ENCODE peak calls at places on chromosomes 13 and 19, in five cellular contexts. U is IMR-90, V is upper lobe of left lung, J is transverse colon, B is adrenal gland. Z is an unnamed sample.

GRCh38 chr13:85286081-85286480 is 513.1 kb downstream of the SLITRK6 start:
- DNase-seq in U (peak), V (no peak), J (no peak), B (no peak), Z (no peak)

GRCh38 chr19:21566073-21566472 is 60.7 kb downstream of the ZNF429 start:
- DNase-seq in U (no peak), V (no peak), J (no peak), B (peak), Z (no peak)

GRCh38 chr19:1651548-1652394 is 644 bp downstream of the TCF3 start:
- DNase-seq in U (peak), V (peak), J (peak), B (peak), Z (peak)

GRCh38 chr13:24220086-24220703 is 59.7 kb downstream of the SPATA13 start:
- DNase-seq in U (peak), V (peak), J (peak), B (peak), Z (peak)

GRCh38 chr13:40102854-40103253 is 447.4 kb downstream of the COG6 start:
- DNase-seq in U (peak), V (no peak), J (no peak), B (peak), Z (peak)

GRCh38 chr13:46961719-46962118 is 64.9 kb upstream of the HTR2A start:
- DNase-seq in U (peak), V (no peak), J (no peak), B (no peak), Z (no peak)

GRCh38 chr13:43368003-43368402 is 344.6 kb downstream of the DNAJC15 start:
- DNase-seq in U (peak), V (no peak), J (no peak), B (no peak), Z (no peak)

GRCh38 chr19:8571006-8571411 is 6.2 kb downstream of the MYO1F start:
- DNase-seq in U (peak), V (peak), J (peak), B (peak), Z (no peak)

GRCh38 chr19:45865269-45865948 is 1.3 kb downstream of the FOXA3 start:
- DNase-seq in U (no peak), V (no peak), J (peak), B (no peak), Z (no peak)

GRCh38 chr19:44611812-44612295 is 1.5 kb upstream of the IGSF23 start:
- DNase-seq in U (no peak), V (peak), J (no peak), B (no peak), Z (no peak)

GRCh38 chr13:109072505-109072904 is 443.1 kb downstream of the MYO16 start:
- DNase-seq in U (no peak), V (no peak), J (no peak), B (no peak), Z (no peak)

GRCh38 chr13:44853641-44854040 is 135.6 kb downstream of the NUFIP1 start:
- DNase-seq in U (no peak), V (peak), J (peak), B (no peak), Z (no peak)

GRCh38 chr13:25085125-25085742 is 10.7 kb upstream of the PABPC3 start:
- DNase-seq in U (peak), V (no peak), J (peak), B (no peak), Z (no peak)

GRCh38 chr19:17803264-17803896 is 8.4 kb downstream of the B3GNT3 start:
- DNase-seq in U (no peak), V (peak), J (no peak), B (no peak), Z (no peak)

GRCh38 chr13:34124912-34125311 is 307.0 kb downstream of the RFC3 start:
- DNase-seq in U (no peak), V (no peak), J (no peak), B (no peak), Z (no peak)

GRCh38 chr13:25753976-25754375 is 297.8 kb downstream of the SHISA2 start:
- DNase-seq in U (no peak), V (no peak), J (no peak), B (no peak), Z (no peak)

GRCh38 chr19:28288850-28289249 is 924.1 kb downstream of the UQCRFS1 start:
- DNase-seq in U (no peak), V (no peak), J (no peak), B (no peak), Z (no peak)

GRCh38 chr13:26502826-26503225 is 54.7 kb upstream of the WASF3 start:
- DNase-seq in U (peak), V (no peak), J (no peak), B (peak), Z (no peak)

GRCh38 chr19:29690842-29691241 is 24.2 kb downstream of the C19orf12 start:
- DNase-seq in U (peak), V (no peak), J (no peak), B (no peak), Z (no peak)

GRCh38 chr13:102847272-102848234 is 1.7 kb downstream of the ERCC5 start:
- DNase-seq in U (peak), V (no peak), J (no peak), B (no peak), Z (no peak)

GRCh38 chr19:48950159-48950558 is 4.5 kb upstream of the BAX start:
- DNase-seq in U (no peak), V (no peak), J (no peak), B (no peak), Z (no peak)

GRCh38 chr13:60019119-60019993 is 144.4 kb downstream of the DIAPH3 start:
- DNase-seq in U (peak), V (no peak), J (no peak), B (no peak), Z (no peak)

GRCh38 chr13:103803349-103803748 is 737.1 kb upstream of the SLC10A2 start:
- DNase-seq in U (no peak), V (no peak), J (no peak), B (no peak), Z (no peak)

GRCh38 chr19:56668676-56669075 is 2.9 kb downstream of the ZNF835 start:
- DNase-seq in U (no peak), V (no peak), J (no peak), B (peak), Z (no peak)

GRCh38 chr13:23722726-23723453 is 152.7 kb downstream of the TNFRSF19 start:
- DNase-seq in U (no peak), V (no peak), J (no peak), B (no peak), Z (no peak)

GRCh38 chr13:100139822-100140221 is 50.9 kb downstream of the PCCA start:
- DNase-seq in U (peak), V (no peak), J (no peak), B (no peak), Z (no peak)

GRCh38 chr19:21586341-21587116 is 81.1 kb downstream of the ZNF429 start:
- DNase-seq in U (no peak), V (no peak), J (peak), B (no peak), Z (no peak)

GRCh38 chr19:19628499-19629134 is 597 bp upstream of the LPAR2 start:
- DNase-seq in U (peak), V (peak), J (peak), B (peak), Z (no peak)

GRCh38 chr19:14686411-14686810 is 3.4 kb upstream of the ZNF333 start:
- DNase-seq in U (peak), V (peak), J (peak), B (no peak), Z (no peak)

GRCh38 chr13:62110079-62110478 is 694.4 kb upstream of the PCDH20 start:
- DNase-seq in U (no peak), V (no peak), J (no peak), B (no peak), Z (no peak)

GRCh38 chr13:64591981-64592380 is 2638.2 kb downstream of the PCDH9 start:
- DNase-seq in U (peak), V (no peak), J (no peak), B (no peak), Z (no peak)

GRCh38 chr13:21686761-21687391 is 16.0 kb downstream of the FGF9 start:
- DNase-seq in U (no peak), V (no peak), J (no peak), B (no peak), Z (no peak)

DNA sequence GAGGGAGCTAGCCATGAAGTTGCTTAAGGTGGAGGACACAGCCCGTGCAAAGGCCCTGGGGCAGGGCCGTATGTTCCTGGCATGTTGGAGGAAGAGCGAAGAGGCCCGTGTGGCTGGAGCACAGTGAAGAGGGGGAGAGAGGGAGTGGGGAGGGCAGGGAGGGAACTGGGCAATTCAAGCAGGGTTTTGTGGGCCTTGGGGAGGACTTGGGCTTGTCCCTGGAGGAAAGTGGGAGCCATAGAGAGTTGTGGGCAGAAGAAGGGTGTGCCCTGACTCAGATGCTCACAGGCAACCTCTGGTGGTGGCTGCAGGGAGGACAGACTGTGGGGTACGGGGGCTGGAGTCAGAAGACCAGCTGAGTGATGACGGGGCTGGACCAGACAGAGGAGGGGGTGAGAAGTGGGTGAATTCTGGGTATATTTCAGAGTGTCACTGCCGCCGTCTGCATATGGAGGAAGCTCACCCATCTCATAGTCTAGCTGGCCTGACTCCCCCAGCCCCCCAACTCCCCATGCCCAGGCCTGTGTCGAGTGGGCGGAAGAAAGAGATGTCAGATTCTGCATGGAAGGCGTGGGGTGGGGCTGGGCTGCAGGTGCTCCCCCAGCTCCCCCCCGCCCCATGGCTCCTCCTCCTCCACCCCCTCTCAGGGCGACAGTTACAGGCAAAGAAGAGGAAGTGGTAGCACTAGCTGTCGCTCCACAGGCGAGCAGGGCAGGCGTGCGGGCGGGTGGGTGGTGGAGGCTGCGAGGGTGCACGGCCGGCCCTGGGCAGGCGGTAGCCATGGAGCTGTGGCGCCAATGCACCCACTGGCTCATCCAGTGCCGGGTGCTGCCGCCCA is at the start of gene VAV1:
- DNase-seq in U (no peak), V (peak), J (peak), B (no peak), Z (no peak)
- TF ChIP-seq POLR2A in U (no peak), V (no peak), J (peak), B (no peak), Z (no peak)

DNA sequence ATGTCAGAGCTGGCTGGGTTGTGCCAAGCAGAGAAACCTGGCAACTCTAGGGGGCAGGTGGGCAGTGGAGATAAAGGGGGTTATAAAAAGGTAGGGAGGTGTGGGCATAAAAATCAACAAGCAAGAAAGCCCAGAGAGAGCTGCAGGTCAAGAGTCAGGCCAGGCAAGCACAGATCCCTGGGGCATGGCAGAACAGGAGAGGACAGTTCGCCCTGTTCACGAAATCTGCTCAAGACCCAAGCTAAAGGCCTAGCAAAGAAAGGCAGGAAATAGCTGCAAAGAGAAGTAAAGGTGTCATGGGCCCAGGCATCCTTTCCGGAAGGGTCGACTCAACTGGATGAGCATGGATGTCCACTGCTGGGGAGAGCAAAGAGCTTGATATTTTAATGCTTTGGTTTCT is 3.4 kb downstream of the MBNL2 start:
- DNase-seq in U (no peak), V (no peak), J (no peak), B (no peak), Z (no peak)
- H3K4me3 ChIP-seq in U (peak), V (peak), J (peak), B (no peak), Z (peak)

GRCh38 chr19:41937976-41938375 is 9.7 kb upstream of the ERFL start:
- DNase-seq in U (no peak), V (no peak), J (no peak), B (no peak), Z (no peak)
- TF ChIP-seq CTCF in U (no peak), V (no peak), J (no peak), B (no peak), Z (no peak)

GRCh38 chr19:12137541-12137940 is 2.6 kb downstream of the ZNF20 start:
- DNase-seq in U (no peak), V (no peak), J (no peak), B (no peak), Z (no peak)

GRCh38 chr19:12141405-12141736 is 1.2 kb upstream of the ZNF20 start:
- DNase-seq in U (no peak), V (no peak), J (no peak), B (no peak), Z (no peak)

GRCh38 chr19:12139309-12139708 is 841 bp downstream of the ZNF20 start:
- DNase-seq in U (peak), V (no peak), J (no peak), B (no peak), Z (no peak)

GRCh38 chr19:12140545-12141404 is 625 bp upstream of the ZNF20 start:
- DNase-seq in U (peak), V (peak), J (peak), B (peak), Z (peak)

DNA sequence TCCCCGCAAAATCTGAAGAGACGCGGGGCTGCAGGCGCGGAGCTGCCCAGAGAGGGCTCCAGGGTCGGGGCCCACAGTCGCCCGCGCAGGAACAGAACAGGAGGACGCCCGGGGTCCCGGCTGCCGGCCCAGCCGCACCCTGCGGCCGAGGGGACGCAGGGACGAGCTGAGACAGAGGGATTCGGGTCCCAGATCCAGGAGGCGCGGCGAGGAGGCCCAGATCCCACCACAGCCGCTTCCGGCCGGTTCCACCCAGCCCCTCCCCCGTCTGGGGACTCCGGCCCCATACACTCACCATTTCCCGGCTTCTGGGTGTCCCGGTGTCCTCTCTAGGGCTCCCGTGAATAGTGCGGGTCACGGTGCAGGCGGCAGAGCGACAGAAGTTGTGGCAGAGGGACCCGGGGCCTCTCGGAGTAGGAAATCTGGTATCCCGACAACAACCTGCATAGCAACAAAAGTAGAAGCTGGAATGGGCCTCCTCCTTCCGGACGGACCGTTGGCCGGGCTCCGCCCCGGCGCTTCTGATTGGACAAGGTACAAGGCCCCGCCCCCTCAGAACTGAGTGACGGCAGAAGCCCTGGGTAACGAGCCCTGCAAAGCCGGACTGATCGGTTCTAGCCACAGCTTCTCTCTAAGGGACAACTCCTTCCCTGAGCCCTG is at the start of gene ZNF20:
- DNase-seq in U (peak), V (peak), J (peak), B (peak), Z (peak)
- TF ChIP-seq POLR2A in U (peak), V (peak), J (peak), B (no peak), Z (peak)

GRCh38 chr13:68713394-68713793 is 1394.2 kb upstream of the ATXN8OS start:
- DNase-seq in U (no peak), V (no peak), J (no peak), B (no peak), Z (no peak)
- H3K4me3 ChIP-seq in U (no peak), V (no peak), J (no peak), B (no peak), Z (no peak)

Z was measured in uterus.